ENCODE peak calls at places on chromosomes 1 and 21, in seven cellular contexts. L is brain microvascular endothelial cell, K is GM23338, M is psoas muscle, N is gastrocnemius medialis, Y is RWPE1, C is ovary. D is an unnamed sample.

GRCh38 chr1:90074137-90074536 is 79.2 kb downstream of the ZNF326 start:
- DNase-seq in L (no peak), K (no peak), C (no peak), Y (no peak), M (no peak), N (no peak), D (no peak)

GRCh38 chr1:20711285-20712209 is 6.3 kb downstream of the KIF17 start:
- DNase-seq in M (no peak), L (no peak), K (peak; percentile 57), Y (no peak), N (no peak), C (no peak), D (peak; percentile 53)

GRCh38 chr1:192153276-192153675 is 5.0 kb upstream of the RGS18 start:
- DNase-seq in K (no peak), N (no peak), L (peak; percentile 7), M (no peak), Y (no peak), C (no peak), D (no peak)

GRCh38 chr1:216836316-216836715 is 113.1 kb upstream of the ESRRG start:
- DNase-seq in M (no peak), C (no peak), K (no peak), N (no peak), Y (no peak), L (no peak), D (no peak)

GRCh38 chr1:23619299-23620188 is 60.2 kb upstream of the ID3 start:
- DNase-seq in L (no peak), M (peak; percentile 55), Y (peak; percentile 73), K (peak; percentile 86), N (no peak), C (no peak), D (no peak)

GRCh38 chr1:46622341-46622740 is 5.7 kb upstream of the MOB3C start:
- DNase-seq in M (no peak), Y (peak; percentile 36), C (no peak), N (no peak), L (peak; percentile 31), K (peak; percentile 76), D (no peak)

GRCh38 chr1:96722161-96722908 is 751 bp downstream of the PTBP2 start:
- DNase-seq in L (peak; percentile 49), K (peak; percentile 64), C (peak; percentile 56), M (peak; percentile 72), Y (peak; percentile 46), N (peak; percentile 34), D (peak; percentile 92)

GRCh38 chr1:163570061-163570460 is 248.3 kb downstream of the NUF2 start:
- DNase-seq in L (no peak), N (no peak), C (no peak), M (no peak), K (no peak), Y (no peak), D (no peak)

GRCh38 chr1:26016944-26017545 is 4.5 kb upstream of the EXTL1 start:
- DNase-seq in Y (no peak), M (no peak), N (no peak), L (no peak), K (no peak), C (no peak), D (no peak)

GRCh38 chr1:39213511-39214002 is 9.1 kb downstream of the MACF1 start:
- DNase-seq in K (no peak), N (no peak), M (no peak), C (no peak), L (peak; percentile 54), Y (peak; percentile 28), D (no peak)

GRCh38 chr1:110155878-110156522 is 5.7 kb downstream of the SLC6A17 start:
- DNase-seq in M (peak; percentile 65), K (peak; percentile 76), C (peak; percentile 33), L (peak; percentile 64), Y (peak; percentile 66), N (no peak), D (no peak)

GRCh38 chr1:64956241-64956640 is 10.1 kb downstream of the JAK1 start:
- DNase-seq in M (no peak), N (peak; percentile 56), Y (peak; percentile 33), K (no peak), L (peak; percentile 65), C (no peak), D (no peak)

GRCh38 chr1:64959973-64960372 is 6.4 kb downstream of the JAK1 start:
- DNase-seq in Y (no peak), M (no peak), N (no peak), K (no peak), L (no peak), C (no peak), D (no peak)

GRCh38 chr1:64953241-64953640 is 13.1 kb downstream of the JAK1 start:
- DNase-seq in L (no peak), M (no peak), Y (no peak), N (no peak), K (no peak), C (no peak), D (no peak)

GRCh38 chr1:64955093-64956066 is 11.0 kb downstream of the JAK1 start:
- DNase-seq in N (peak; percentile 89), Y (no peak), C (no peak), K (peak; percentile 46), M (no peak), L (no peak), D (no peak)

DNA sequence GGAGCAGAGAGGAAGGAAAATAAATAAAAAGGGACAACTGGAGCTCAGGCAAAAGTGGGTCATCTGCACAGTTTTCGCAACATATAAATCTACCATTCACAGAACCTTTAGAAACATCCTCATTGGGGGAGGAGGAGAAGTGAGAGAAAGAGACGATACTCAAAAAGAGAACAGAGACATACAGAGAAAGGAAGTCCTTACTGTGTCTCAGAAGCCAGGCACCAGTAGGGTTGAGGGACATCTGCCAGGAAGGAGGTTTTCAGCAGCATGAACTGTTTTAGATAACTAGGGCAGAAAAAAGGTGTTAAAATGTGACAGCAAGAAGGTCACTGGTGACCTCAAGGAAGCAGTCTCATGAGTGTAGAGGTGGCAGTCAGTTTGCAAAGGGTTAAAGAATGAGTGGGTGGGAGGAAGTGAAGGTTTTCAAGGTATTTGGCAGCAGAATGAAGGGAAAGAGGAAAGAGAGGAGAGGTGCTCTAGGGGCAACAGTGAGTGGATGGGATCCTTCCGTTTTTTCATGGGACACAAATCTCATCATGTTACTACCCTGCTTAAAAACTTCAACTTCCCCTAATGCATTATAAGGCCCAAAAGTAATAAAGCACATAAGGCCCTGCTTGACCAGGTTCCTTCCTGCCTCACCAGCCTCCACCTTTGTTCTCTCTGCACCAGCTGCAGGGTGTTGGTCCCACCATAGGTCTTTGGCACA is 9.5 kb downstream of the JAK1 start:
- DNase-seq in Y (no peak), N (no peak), C (no peak), M (no peak), K (no peak), L (no peak), D (no peak)
- H3K27ac ChIP-seq in Y (no peak overlapping the region), N (peak overlapping the region; percentile 75), C (no peak overlapping the region), M (peak overlapping the region; percentile 27), K (no peak overlapping the region), L (peak overlapping the region; percentile 6), D (no peak overlapping the region)

DNA sequence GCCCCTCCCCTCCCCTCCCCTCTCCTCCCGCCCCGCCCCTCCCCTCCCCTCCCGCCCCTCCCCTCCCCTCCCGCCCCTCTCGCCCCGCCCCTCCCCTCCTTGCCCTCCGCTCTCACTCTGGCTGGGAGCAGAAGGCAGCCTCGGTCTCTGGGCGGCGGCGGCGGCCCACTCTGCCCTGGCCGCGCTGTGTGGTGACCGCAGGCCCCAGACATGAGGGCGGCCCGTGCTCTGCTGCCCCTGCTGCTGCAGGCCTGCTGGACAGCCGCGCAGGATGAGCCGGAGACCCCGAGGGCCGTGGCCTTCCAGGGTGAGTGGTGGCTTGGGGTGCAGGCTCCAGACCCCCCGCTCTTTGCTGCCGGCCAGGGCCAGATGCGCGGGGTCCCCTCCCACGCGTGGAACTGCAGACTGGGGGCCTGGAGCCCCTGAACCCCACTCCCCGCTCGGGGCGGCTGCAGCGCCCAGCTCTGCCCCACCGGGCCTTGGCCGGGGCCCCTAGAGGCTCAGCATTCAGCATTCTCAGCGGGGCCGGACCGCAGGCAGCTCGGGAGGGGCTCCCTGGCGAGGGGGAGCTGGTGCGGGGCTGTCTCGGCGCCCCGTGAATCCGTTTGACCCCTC is at the start of gene COL6A1:
- DNase-seq in Y (peak; percentile 55), N (no peak), L (no peak), M (peak; percentile 85), C (peak; percentile 78), K (peak; percentile 52), D (no peak)
- H3K27ac ChIP-seq in Y (peak within 1 kb of the TSS; percentile 87), N (peak within 1 kb of the TSS; percentile 85), L (peak within 1 kb of the TSS; percentile 80), M (peak within 1 kb of the TSS; percentile 66), C (peak within 1 kb of the TSS; percentile 65), K (peak within 1 kb of the TSS; percentile 83), D (peak within 1 kb of the TSS; percentile 16)

GRCh38 chr1:91606546-91607078 is 106.0 kb downstream of the CDC7 start:
- DNase-seq in K (no peak), M (no peak), L (no peak), C (peak; percentile 60), N (no peak), Y (no peak), D (no peak)
- H3K27ac ChIP-seq in K (no peak overlapping the region), M (no peak overlapping the region), L (no peak overlapping the region), C (peak overlapping the region; percentile 16), N (no peak overlapping the region), Y (no peak overlapping the region), D (no peak overlapping the region)

DNA sequence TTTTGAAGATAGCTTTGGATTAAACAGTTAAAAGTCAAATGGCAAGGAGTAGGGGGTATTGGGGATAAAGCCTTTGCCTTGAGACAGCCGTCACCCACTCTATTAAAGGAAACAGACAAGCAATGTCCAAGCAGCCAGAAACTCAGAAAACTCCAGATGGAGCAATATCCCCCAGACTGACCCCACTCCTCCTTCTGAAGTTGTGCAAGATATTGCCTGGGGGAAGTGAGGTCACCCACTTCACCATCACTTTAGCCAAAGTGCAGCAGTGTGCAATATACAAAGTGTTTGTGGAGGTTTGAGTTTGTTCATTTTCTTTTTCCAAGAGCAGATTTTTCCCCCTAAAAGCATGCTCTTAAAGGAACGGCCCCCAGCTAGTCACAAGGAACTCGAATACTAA is 125.1 kb downstream of the ETS2 start:
- DNase-seq in N (no peak), Y (no peak), C (no peak), L (no peak), K (no peak), M (no peak), D (no peak)
- H3K27ac ChIP-seq in N (no peak overlapping the region), Y (peak overlapping the region; percentile 41), C (no peak overlapping the region), L (no peak overlapping the region), K (no peak overlapping the region), M (no peak overlapping the region), D (peak overlapping the region; percentile 52)